ENCODE peak calls at places on chromosomes 2 and 18, in six cellular contexts. R is Caco-2, C is A549, V is left lung, H is DND-41, W is Karpas-422. Y is an unnamed sample.

GRCh38 chr2:171404258-171404657 is 29.5 kb downstream of the METTL8 start:
- DNase-seq in C (peak; percentile 39), W (no peak), V (no peak), H (no peak), R (no peak), Y (no peak)

GRCh38 chr2:168338292-168338691 is 90.9 kb upstream of the STK39 start:
- DNase-seq in H (no peak), V (no peak), R (no peak), W (no peak), C (no peak), Y (no peak)

GRCh38 chr2:10120938-10121574 is 1.5 kb upstream of the RRM2 start:
- DNase-seq in V (no peak), W (peak; percentile 84), H (peak; percentile 47), C (peak; percentile 79), R (peak; percentile 33), Y (no peak)

GRCh38 chr2:52054824-52055223 is 1022.9 kb upstream of the NRXN1 start:
- DNase-seq in W (no peak), C (no peak), V (no peak), H (no peak), R (no peak), Y (no peak)

GRCh38 chr2:240466579-240467148 is 31.2 kb downstream of the GPC1 start:
- DNase-seq in H (peak; percentile 1), V (peak; percentile 60), R (no peak), W (no peak), C (no peak), Y (no peak)

GRCh38 chr18:78293516-78293915 is 686.1 kb upstream of the SALL3 start:
- DNase-seq in H (no peak), W (no peak), R (no peak), V (no peak), C (no peak), Y (no peak)

GRCh38 chr2:75238670-75239330 is 39.5 kb upstream of the TACR1 start:
- DNase-seq in W (no peak), R (no peak), H (no peak), C (peak; percentile 93), V (no peak), Y (no peak)

GRCh38 chr2:163708265-163708664 is 27.5 kb downstream of the FIGN start:
- DNase-seq in W (no peak), H (no peak), V (no peak), R (no peak), C (no peak), Y (no peak)

GRCh38 chr2:233865838-233866237 is 2.3 kb downstream of the MSL3B start:
- DNase-seq in R (peak; percentile 35), H (peak; percentile 33), W (peak; percentile 70), V (no peak), C (no peak), Y (no peak)

GRCh38 chr2:202037086-202037485 is 3.4 kb downstream of the FZD7 start:
- DNase-seq in H (no peak), V (no peak), C (no peak), W (no peak), R (no peak), Y (no peak)

GRCh38 chr18:80105369-80106167 is 3.5 kb upstream of the ADNP2 start:
- DNase-seq in V (no peak), W (no peak), H (no peak), C (no peak), R (no peak), Y (no peak)

GRCh38 chr2:34241905-34242740 is 643.0 kb upstream of the FAM98A start:
- DNase-seq in V (no peak), R (no peak), H (no peak), W (no peak), C (no peak), Y (no peak)

GRCh38 chr2:128664499-128664971 is 345.9 kb upstream of the HS6ST1 start:
- DNase-seq in R (no peak), W (no peak), V (no peak), C (no peak), H (peak; percentile 42), Y (no peak)

GRCh38 chr2:226123307-226123706 is 676.3 kb downstream of the IRS1 start:
- DNase-seq in C (no peak), V (no peak), W (no peak), R (no peak), H (no peak), Y (no peak)

GRCh38 chr2:197675711-197676188 is 363 bp upstream of the RFTN2 start:
- DNase-seq in V (no peak), R (no peak), W (no peak), C (no peak), H (no peak), Y (no peak)

GRCh38 chr18:59877366-59877765 is 22.4 kb upstream of the PMAIP1 start:
- DNase-seq in C (no peak), W (no peak), H (no peak), R (no peak), V (no peak), Y (no peak)

GRCh38 chr2:225416616-225417367 is 17.3 kb downstream of the NYAP2 start:
- DNase-seq in R (no peak), W (no peak), C (no peak), V (no peak), H (no peak), Y (no peak)

GRCh38 chr18:10410472-10411300 is 43.7 kb upstream of the APCDD1 start:
- DNase-seq in H (no peak), W (no peak), R (no peak), C (no peak), V (no peak), Y (no peak)

GRCh38 chr18:10368456-10369453 is 85.7 kb upstream of the APCDD1 start:
- DNase-seq in R (peak; percentile 27), H (no peak), V (no peak), C (no peak), W (no peak), Y (no peak)

GRCh38 chr2:26744953-26745352 is 19.1 kb upstream of the SLC35F6 start:
- DNase-seq in C (no peak), W (no peak), R (no peak), V (no peak), H (no peak), Y (no peak)

GRCh38 chr2:73457982-73458381 is 72.3 kb downstream of the ALMS1 start:
- DNase-seq in H (no peak), R (no peak), C (no peak), V (no peak), W (no peak), Y (no peak)

DNA sequence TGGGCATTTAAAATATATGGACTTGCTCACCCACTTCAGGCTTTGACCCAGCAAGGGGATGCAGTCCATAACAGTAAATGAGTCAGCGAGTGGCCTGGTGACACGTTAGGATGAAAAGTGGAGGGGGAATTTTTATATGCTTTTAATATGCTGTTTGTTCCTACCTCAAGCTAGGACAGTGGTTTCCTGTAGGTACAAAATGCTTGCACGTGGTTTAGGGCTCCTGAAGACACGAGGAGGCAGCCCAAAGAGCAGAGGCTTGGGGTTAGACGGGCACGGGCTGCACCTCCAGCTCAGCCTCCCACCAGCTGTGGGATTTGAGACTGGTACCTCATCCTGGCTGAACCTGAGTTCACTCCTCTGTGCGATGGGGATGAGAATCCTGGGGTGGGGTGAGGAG is 306.2 kb upstream of the CXCR4 start:
- DNase-seq in R (no peak), C (no peak), W (no peak), H (peak; percentile 17), V (no peak), Y (peak; percentile 34)
- H3K4me3 ChIP-seq in R (no peak overlapping the region), C (no peak overlapping the region), W (no peak overlapping the region), H (no peak overlapping the region), V (no peak overlapping the region), Y (peak overlapping the region; percentile 65)

GRCh38 chr2:237625777-237626176 is 1.6 kb upstream of the LRRFIP1 start:
- DNase-seq in V (no peak), R (no peak), C (no peak), W (no peak), H (no peak), Y (no peak)

GRCh38 chr2:237623428-237624403 is 3.7 kb upstream of the LRRFIP1 start:
- DNase-seq in R (no peak), W (no peak), C (no peak), H (no peak), V (no peak), Y (no peak)

GRCh38 chr2:237625216-237625705 is 2.1 kb upstream of the LRRFIP1 start:
- DNase-seq in R (no peak), H (no peak), V (no peak), W (no peak), C (no peak), Y (no peak)

GRCh38 chr2:237626813-237627451 is 455 bp upstream of the LRRFIP1 start:
- DNase-seq in R (no peak), V (no peak), C (no peak), W (no peak), H (no peak), Y (no peak)

DNA sequence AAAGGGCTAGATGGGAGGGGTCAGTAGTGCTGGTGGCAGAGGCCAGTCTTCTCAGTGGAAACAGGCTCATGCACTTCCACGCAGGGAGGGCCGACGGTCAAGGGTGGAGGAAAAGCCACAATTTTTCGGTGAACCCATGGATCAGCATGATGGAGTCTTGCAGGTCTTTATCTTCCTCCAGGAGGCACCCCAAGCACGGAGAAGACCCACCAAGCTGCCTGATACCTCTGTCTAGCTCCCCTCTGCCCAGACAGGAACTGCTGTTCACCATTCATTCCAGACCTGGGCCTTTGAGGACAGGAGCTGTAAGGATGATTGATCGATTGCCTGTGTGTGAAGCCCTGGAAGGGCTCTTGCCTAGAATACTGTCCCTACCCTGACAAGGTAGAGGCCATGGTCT is 2.8 kb upstream of the LRRFIP1 start:
- DNase-seq in C (no peak), H (no peak), V (no peak), W (peak; percentile 60), R (no peak), Y (no peak)
- H3K4me3 ChIP-seq in C (no peak overlapping the region), H (no peak overlapping the region), V (no peak overlapping the region), W (no peak overlapping the region), R (no peak overlapping the region), Y (no peak overlapping the region)

GRCh38 chr2:121567957-121568409 is 37.3 kb downstream of the RNU4ATAC start:
- DNase-seq in W (no peak), R (no peak), V (no peak), C (no peak), H (no peak), Y (no peak)
- H3K4me3 ChIP-seq in W (no peak overlapping the region), R (no peak overlapping the region), V (no peak overlapping the region), C (no peak overlapping the region), H (no peak overlapping the region), Y (no peak overlapping the region)

DNA sequence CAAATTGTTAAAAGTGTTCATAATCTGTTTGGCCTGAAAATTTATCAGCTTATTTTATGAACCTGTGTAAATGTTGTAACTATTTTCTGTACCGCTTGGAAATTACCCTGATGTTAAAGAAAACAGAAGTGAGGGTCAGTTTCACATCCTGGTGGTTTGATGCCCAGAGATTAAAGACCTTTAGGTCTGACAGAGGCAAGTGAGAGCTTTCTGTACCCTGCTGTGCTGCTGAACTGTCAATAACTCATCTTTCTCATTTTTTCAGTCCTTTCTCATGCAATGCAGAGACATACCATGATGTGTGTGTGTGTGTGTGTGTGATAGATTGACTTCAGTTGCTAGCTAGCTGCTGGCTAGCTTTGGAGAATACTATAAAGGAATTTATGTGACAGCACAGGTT is 2025.6 kb upstream of the LRRTM1 start:
- DNase-seq in V (no peak), H (no peak), W (no peak), C (no peak), R (no peak), Y (no peak)
- H3K4me3 ChIP-seq in V (no peak overlapping the region), H (no peak overlapping the region), W (no peak overlapping the region), C (no peak overlapping the region), R (no peak overlapping the region), Y (no peak overlapping the region)

Y was measured in CD8-positive, alpha-beta T cell.